ENCODE peak calls at places on chromosome 3, in eight cellular contexts. R, V, M, Y, F, E, Z and Q are unnamed samples.

GRCh38 chr3:45922950-45923590 is 20.2 kb upstream of the CXCR6 start:
- DNase-seq in R (no peak), V (no peak), M (no peak), Y (no peak), F (no peak), E (no peak), Z (no peak), Q (no peak)

GRCh38 chr3:40109641-40110490 is 199.6 kb upstream of the EIF1B start:
- DNase-seq in R (no peak), V (no peak), M (no peak), Y (no peak), F (no peak), E (no peak), Z (peak; percentile 66), Q (no peak)

GRCh38 chr3:43865376-43865775 is 174.6 kb downstream of the ABHD5 start:
- DNase-seq in R (no peak), V (no peak), M (no peak), Y (no peak), F (no peak), E (no peak), Z (no peak), Q (no peak)

GRCh38 chr3:25447285-25447684 is 19.2 kb downstream of the RARB start:
- DNase-seq in R (no peak), V (no peak), M (no peak), Y (no peak), F (no peak), E (no peak), Z (no peak), Q (no peak)

GRCh38 chr3:129346690-129347440 is 68.2 kb downstream of the HMCES start:
- DNase-seq in R (no peak), V (no peak), M (no peak), Y (no peak), F (no peak), E (no peak), Z (no peak), Q (peak; percentile 29)

GRCh38 chr3:135895734-135896121 is 69.8 kb upstream of the PPP2R3A start:
- DNase-seq in R (no peak), V (no peak), M (peak; percentile 47), Y (no peak), F (no peak), E (no peak), Z (peak; percentile 22), Q (no peak)

GRCh38 chr3:133466531-133467386 is 66.9 kb downstream of the BFSP2 start:
- DNase-seq in R (no peak), V (no peak), M (no peak), Y (no peak), F (no peak), E (no peak), Z (no peak), Q (no peak)

GRCh38 chr3:17632401-17633100 is 109.9 kb downstream of the TBC1D5 start:
- DNase-seq in R (peak; percentile 36), V (no peak), M (peak; percentile 82), Y (no peak), F (peak; percentile 24), E (no peak), Z (peak; percentile 68), Q (peak; percentile 77)

GRCh38 chr3:160968731-160969130 is 136.4 kb downstream of the B3GALNT1 start:
- DNase-seq in R (no peak), V (no peak), M (peak; percentile 61), Y (no peak), F (no peak), E (no peak), Z (peak; percentile 8), Q (no peak)

GRCh38 chr3:195868866-195869412 is 39.4 kb downstream of the TNK2 start:
- DNase-seq in R (no peak), V (no peak), M (no peak), Y (no peak), F (no peak), E (no peak), Z (no peak), Q (no peak)

GRCh38 chr3:24510030-24510648 is 15.5 kb upstream of the THRB start:
- DNase-seq in R (no peak), V (no peak), M (no peak), Y (no peak), F (no peak), E (no peak), Z (no peak), Q (no peak)

GRCh38 chr3:141321109-141321497 is 47.2 kb upstream of the ZBTB38 start:
- DNase-seq in R (no peak), V (no peak), M (peak; percentile 53), Y (no peak), F (no peak), E (no peak), Z (peak; percentile 79), Q (no peak)

GRCh38 chr3:195447205-195447604 is 4.4 kb upstream of the ACAP2 start:
- DNase-seq in R (no peak), V (no peak), M (no peak), Y (no peak), F (no peak), E (no peak), Z (no peak), Q (no peak)

GRCh38 chr3:67654832-67655152 is 380 bp upstream of the SUCLG2 start:
- DNase-seq in R (no peak), V (no peak), M (no peak), Y (no peak), F (no peak), E (no peak), Z (no peak), Q (no peak)

GRCh38 chr3:157074490-157074889 is 85.5 kb downstream of the CCNL1 start:
- DNase-seq in R (no peak), V (no peak), M (no peak), Y (no peak), F (no peak), E (no peak), Z (no peak), Q (no peak)

GRCh38 chr3:33526787-33527186 is 86.6 kb upstream of the UBP1 start:
- DNase-seq in R (no peak), V (no peak), M (no peak), Y (no peak), F (no peak), E (no peak), Z (no peak), Q (no peak)

GRCh38 chr3:142595581-142595950 is 627 bp upstream of the PLS1 start:
- DNase-seq in R (no peak), V (no peak), M (peak; percentile 94), Y (no peak), F (peak; percentile 47), E (no peak), Z (peak; percentile 90), Q (no peak)

GRCh38 chr3:195015021-195015420 is 255.9 kb downstream of the XXYLT1 start:
- DNase-seq in R (no peak), V (no peak), M (peak; percentile 71), Y (no peak), F (no peak), E (no peak), Z (peak; percentile 12), Q (peak; percentile 23)

GRCh38 chr3:194296832-194297666 is 54.1 kb downstream of the CPN2 start:
- DNase-seq in R (peak; percentile 71), V (no peak), M (peak; percentile 30), Y (no peak), F (no peak), E (no peak), Z (no peak), Q (peak; percentile 90)

GRCh38 chr3:105518806-105519418 is 152.2 kb downstream of the ALCAM start:
- DNase-seq in R (peak; percentile 15), V (no peak), M (peak; percentile 44), Y (no peak), F (no peak), E (peak; percentile 30), Z (peak; percentile 72), Q (no peak)

GRCh38 chr3:128701342-128702212 is 24.4 kb upstream of the RAB7A start:
- DNase-seq in R (no peak), V (no peak), M (no peak), Y (no peak), F (no peak), E (no peak), Z (no peak), Q (no peak)

GRCh38 chr3:42180901-42181300 is 85.1 kb downstream of the CCK start:
- DNase-seq in R (no peak), V (no peak), M (no peak), Y (no peak), F (no peak), E (no peak), Z (no peak), Q (no peak)